ENCODE peak calls at places on chromosome 17, in nine cellular contexts. I is Peyer's patch, O is sigmoid colon, W is coronary artery, M is psoas muscle, S is prostate gland, R is uterus, V is thoracic aorta, G is brain microvascular endothelial cell. K is an unnamed sample.

GRCh38 chr17:6059406-6059805 is 10.8 kb upstream of the WSCD1 start:
- DNase-seq in W (no peak), V (no peak), O (no peak), M (no peak), I (no peak), S (no peak), G (no peak), R (no peak), K (no peak)

GRCh38 chr17:12376276-12376675 is 289.4 kb upstream of the MYOCD start:
- DNase-seq in O (no peak), V (no peak), M (no peak), W (no peak), I (no peak), R (no peak), S (no peak), G (no peak), K (no peak)

GRCh38 chr17:38705803-38706624 is 941 bp downstream of the MLLT6 start:
- DNase-seq in V (no peak), M (peak), G (no peak), O (peak), I (peak), S (peak), W (no peak), R (peak), K (peak)

GRCh38 chr17:67573987-67574657 is 143.6 kb upstream of the NOL11 start:
- DNase-seq in G (no peak), R (no peak), W (no peak), O (no peak), I (no peak), V (no peak), S (no peak), M (no peak), K (no peak)

GRCh38 chr17:42284020-42284369 is 4.3 kb upstream of the STAT5A start:
- DNase-seq in S (no peak), R (no peak), G (no peak), W (no peak), O (peak), I (no peak), M (peak), V (no peak), K (no peak)

GRCh38 chr17:17124341-17124740 is 81.8 kb downstream of the PLD6 start:
- DNase-seq in I (no peak), S (no peak), O (no peak), W (no peak), V (no peak), R (no peak), M (no peak), G (no peak), K (no peak)

GRCh38 chr17:73268582-73269328 is 7.1 kb upstream of the CPSF4L start:
- DNase-seq in V (no peak), I (no peak), R (no peak), W (no peak), S (no peak), O (no peak), M (no peak), G (no peak), K (no peak)

GRCh38 chr17:33292981-33293867 is at the start of gene ASIC2:
- DNase-seq in I (peak), V (no peak), R (no peak), G (no peak), W (no peak), O (no peak), M (no peak), S (no peak), K (peak)

GRCh38 chr17:74110467-74110866 is 93.0 kb upstream of the RPL38 start:
- DNase-seq in S (no peak), W (no peak), R (no peak), V (no peak), M (no peak), G (no peak), O (no peak), I (no peak), K (no peak)

GRCh38 chr17:32033223-32033622 is 26.0 kb downstream of the LRRC37B start:
- DNase-seq in I (no peak), M (no peak), S (no peak), O (no peak), R (no peak), G (no peak), W (no peak), V (no peak), K (no peak)

GRCh38 chr17:70519300-70519699 is 350.0 kb downstream of the KCNJ2 start:
- DNase-seq in W (no peak), R (no peak), V (no peak), I (no peak), O (no peak), M (no peak), G (no peak), S (no peak), K (no peak)

GRCh38 chr17:73362697-73363096 is 50.9 kb upstream of the CDC42EP4 start:
- DNase-seq in I (no peak), G (no peak), W (no peak), R (no peak), S (no peak), V (no peak), M (no peak), O (no peak), K (no peak)

GRCh38 chr17:81869221-81870154 is 1.6 kb downstream of the ARHGDIA start:
- DNase-seq in G (peak), W (no peak), V (no peak), O (peak), M (no peak), S (no peak), I (peak), R (peak), K (peak)
- H3K4me3 ChIP-seq in G (peak), W (peak), V (peak), O (peak), M (peak), S (peak), I (peak), R (peak), K (peak)

GRCh38 chr17:54749157-54749556 is 151.5 kb upstream of the TOM1L1 start:
- DNase-seq in O (no peak), G (no peak), S (no peak), W (no peak), V (no peak), M (no peak), I (no peak), R (no peak), K (no peak)

GRCh38 chr17:54754560-54754959 is 146.1 kb upstream of the TOM1L1 start:
- DNase-seq in M (no peak), S (no peak), O (no peak), I (no peak), W (no peak), V (no peak), G (no peak), R (no peak), K (no peak)
- TF ChIP-seq CTCF in M (no peak), S (no peak), O (no peak), I (peak), W (no peak), V (no peak), G (no peak), R (no peak), K (no peak)

GRCh38 chr17:61867033-61867432 is 3.7 kb upstream of the BRIP1 start:
- DNase-seq in M (no peak), V (no peak), I (no peak), G (no peak), W (no peak), R (no peak), S (no peak), O (no peak), K (no peak)
- H3K4me3 ChIP-seq in M (no peak), V (no peak), I (no peak), G (no peak), W (no peak), R (no peak), S (no peak), O (no peak), K (no peak)

GRCh38 chr17:13640559-13640958 is 38.8 kb upstream of the HS3ST3A1 start:
- DNase-seq in O (no peak), V (no peak), S (no peak), I (no peak), R (no peak), M (no peak), W (no peak), G (no peak), K (no peak)
- TF ChIP-seq CTCF in O (no peak), V (no peak), S (no peak), I (no peak), R (no peak), M (no peak), W (no peak), G (no peak), K (no peak)

DNA sequence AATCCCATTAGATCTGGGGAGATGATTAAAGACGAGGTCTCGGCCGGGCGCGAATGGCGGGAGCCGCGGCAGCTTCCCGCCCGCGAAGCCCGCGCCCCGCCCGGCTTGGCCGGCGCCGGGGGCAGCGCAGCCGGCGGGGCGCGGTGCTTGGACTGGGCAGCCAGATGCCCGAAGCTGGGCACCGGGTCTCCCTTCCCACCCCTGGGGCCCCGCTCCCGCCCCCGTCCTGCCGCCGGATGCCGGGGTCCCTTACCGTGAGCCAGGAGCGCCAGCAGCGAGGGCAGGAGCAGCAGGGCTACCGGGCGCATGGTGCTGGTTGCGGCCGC is 308 bp downstream of the SEZ6 start:
- DNase-seq in W (no peak), R (no peak), S (no peak), O (no peak), V (no peak), M (no peak), I (no peak), G (no peak), K (no peak)
- H3K4me3 ChIP-seq in W (peak), R (no peak), S (no peak), O (no peak), V (no peak), M (no peak), I (no peak), G (no peak), K (no peak)

GRCh38 chr17:58528443-58528842 is 14.0 kb upstream of the MTMR4 start:
- DNase-seq in I (no peak), G (no peak), R (no peak), S (no peak), O (no peak), M (no peak), W (no peak), V (no peak), K (no peak)

GRCh38 chr17:58527949-58528348 is 13.5 kb upstream of the MTMR4 start:
- DNase-seq in M (no peak), V (no peak), I (no peak), R (no peak), G (peak), O (no peak), W (no peak), S (no peak), K (no peak)

GRCh38 chr17:58525239-58525638 is 10.8 kb upstream of the MTMR4 start:
- DNase-seq in O (peak), M (peak), I (no peak), G (peak), W (peak), R (peak), V (peak), S (no peak), K (peak)

GRCh38 chr17:58529275-58529674 is 14.8 kb upstream of the MTMR4 start:
- DNase-seq in S (no peak), V (no peak), R (no peak), O (no peak), M (no peak), W (no peak), I (no peak), G (no peak), K (no peak)

GRCh38 chr17:58527306-58527705 is 12.9 kb upstream of the MTMR4 start:
- DNase-seq in M (no peak), W (no peak), R (no peak), O (no peak), I (no peak), G (no peak), V (no peak), S (no peak), K (no peak)
- TF ChIP-seq CTCF in M (no peak), W (no peak), R (no peak), O (no peak), I (no peak), G (peak), V (no peak), S (no peak), K (no peak)

GRCh38 chr17:47732399-47733046 is 513 bp upstream of the TBX21 start:
- DNase-seq in V (no peak), S (no peak), G (no peak), I (no peak), M (no peak), O (peak), R (no peak), W (no peak), K (no peak)
- H3K4me3 ChIP-seq in V (peak), S (peak), G (no peak), I (no peak), M (no peak), O (no peak), R (no peak), W (peak), K (no peak)

DNA sequence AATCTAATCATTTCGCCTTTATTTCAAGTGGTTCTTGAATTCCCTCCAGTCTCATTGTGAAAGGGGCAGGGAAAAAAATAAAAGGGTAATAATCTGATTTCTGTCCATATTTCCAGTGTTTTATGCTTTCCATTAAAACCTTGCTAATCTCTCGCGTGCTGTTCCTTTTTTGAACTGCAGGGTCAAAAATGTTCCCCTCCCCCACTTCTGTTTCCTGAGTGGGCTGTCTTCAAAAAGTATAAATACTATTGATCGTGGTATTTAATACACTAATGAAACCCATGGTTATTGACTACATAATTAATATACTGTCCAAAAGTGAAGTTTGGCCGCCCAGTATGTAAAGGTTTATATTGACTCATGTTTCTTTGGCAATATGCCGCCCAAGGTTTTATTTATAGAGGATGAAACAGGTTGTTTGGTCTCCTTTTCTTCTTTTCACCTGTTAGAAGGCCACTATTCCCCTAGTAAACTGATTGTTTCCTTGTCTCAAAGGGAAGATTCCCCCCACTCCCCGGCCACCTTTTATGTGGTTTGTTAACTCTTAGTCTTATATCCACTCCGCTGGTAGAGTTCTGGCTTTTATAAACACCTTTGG is 69.7 kb downstream of the RPA1 start:
- DNase-seq in O (no peak), R (no peak), S (no peak), I (no peak), M (no peak), G (no peak), V (no peak), W (no peak), K (no peak)
- TF ChIP-seq CTCF in O (no peak), R (no peak), S (no peak), I (no peak), M (peak), G (peak), V (peak), W (no peak), K (no peak)

GRCh38 chr17:78722101-78722761 is 59.8 kb downstream of the CYTH1 start:
- DNase-seq in R (no peak), G (no peak), W (no peak), I (no peak), M (peak), V (no peak), S (no peak), O (peak), K (peak)
- H3K4me3 ChIP-seq in R (no peak), G (no peak), W (peak), I (no peak), M (peak), V (no peak), S (no peak), O (peak), K (no peak)

K was measured in foreskin fibroblast.